ENCODE peak calls at places on chromosomes 13 and 19, in ten cellular contexts. E, O, K, F, U, P, V, T, W and B are unnamed samples.
A peak's percentile ranks its signal among the peaks of the same experiment; 100 is the strongest.

GRCh38 chr19:5166262-5166661 is 174.3 kb downstream of the PTPRS start:
- DNase-seq in E (no peak), O (peak; percentile 29), K (no peak), F (peak; percentile 87), U (no peak), P (no peak), V (peak; percentile 18), T (no peak), W (no peak), B (no peak)

GRCh38 chr19:5908773-5909442 is 4.2 kb downstream of the VMAC start:
- DNase-seq in E (no peak), O (no peak), K (no peak), F (no peak), U (no peak), P (no peak), V (no peak), T (no peak), W (no peak), B (no peak)

GRCh38 chr19:11141937-11142527 is 13.6 kb downstream of the SPC24 start:
- DNase-seq in E (no peak), O (no peak), K (no peak), F (no peak), U (no peak), P (no peak), V (no peak), T (no peak), W (no peak), B (no peak)

GRCh38 chr19:17931532-17932191 is 1.2 kb upstream of the CCDC124 start:
- DNase-seq in E (no peak), O (no peak), K (no peak), F (no peak), U (no peak), P (peak; percentile 19), V (no peak), T (no peak), W (peak; percentile 30), B (no peak)

GRCh38 chr19:36047835-36048234 is 6.2 kb downstream of the THAP8 start:
- DNase-seq in E (no peak), O (no peak), K (no peak), F (no peak), U (no peak), P (no peak), V (no peak), T (no peak), W (no peak), B (no peak)

GRCh38 chr13:58687130-58687529 is 1055.6 kb downstream of the PCDH17 start:
- DNase-seq in E (no peak), O (no peak), K (no peak), F (no peak), U (no peak), P (no peak), V (no peak), T (no peak), W (no peak), B (no peak)

GRCh38 chr19:4374451-4375163 is 25.7 kb downstream of the SH3GL1 start:
- DNase-seq in E (peak; percentile 50), O (peak; percentile 87), K (peak; percentile 74), F (peak; percentile 96), U (no peak), P (no peak), V (peak; percentile 81), T (peak; percentile 55), W (no peak), B (no peak)

GRCh38 chr19:45125975-45126493 is 33.1 kb downstream of the PPP1R37 start:
- DNase-seq in E (peak; percentile 75), O (peak; percentile 42), K (peak; percentile 84), F (peak; percentile 67), U (peak; percentile 48), P (peak; percentile 89), V (peak; percentile 59), T (no peak), W (peak; percentile 4), B (peak; percentile 73)

GRCh38 chr19:5727453-5728050 is 7.1 kb downstream of the CATSPERD start:
- DNase-seq in E (no peak), O (no peak), K (no peak), F (no peak), U (no peak), P (no peak), V (no peak), T (no peak), W (no peak), B (no peak)

GRCh38 chr13:48749144-48749543 is 95.4 kb downstream of the CYSLTR2 start:
- DNase-seq in E (no peak), O (no peak), K (no peak), F (peak; percentile 84), U (no peak), P (no peak), V (peak; percentile 67), T (no peak), W (no peak), B (no peak)

GRCh38 chr13:97892717-97893116 is 60.8 kb upstream of the IPO5 start:
- DNase-seq in E (no peak), O (no peak), K (no peak), F (peak; percentile 86), U (no peak), P (no peak), V (peak; percentile 86), T (no peak), W (no peak), B (no peak)

GRCh38 chr13:20336761-20337160 is 104.6 kb upstream of the GJB6 start:
- DNase-seq in E (no peak), O (no peak), K (no peak), F (no peak), U (no peak), P (no peak), V (no peak), T (no peak), W (no peak), B (no peak)

GRCh38 chr13:98824376-98825160 is 72.1 kb upstream of the SLC15A1 start:
- DNase-seq in E (no peak), O (no peak), K (no peak), F (peak; percentile 53), U (no peak), P (peak; percentile 26), V (peak; percentile 26), T (no peak), W (no peak), B (no peak)

GRCh38 chr19:41927810-41928192 is 448 bp downstream of the ERFL start:
- DNase-seq in E (no peak), O (no peak), K (no peak), F (no peak), U (peak; percentile 35), P (no peak), V (no peak), T (no peak), W (no peak), B (peak; percentile 59)

GRCh38 chr19:46365561-46365960 is 18.7 kb downstream of the PPP5C start:
- DNase-seq in E (no peak), O (no peak), K (no peak), F (no peak), U (no peak), P (no peak), V (no peak), T (no peak), W (no peak), B (no peak)

GRCh38 chr19:44689290-44690130 is 9.4 kb upstream of the CEACAM16 start:
- DNase-seq in E (peak; percentile 89), O (peak; percentile 84), K (peak; percentile 90), F (peak; percentile 68), U (peak; percentile 80), P (peak; percentile 90), V (peak; percentile 52), T (peak; percentile 30), W (peak; percentile 51), B (peak; percentile 77)

GRCh38 chr13:31200636-31200970 is 828 bp downstream of the B3GLCT start:
- DNase-seq in E (peak; percentile 49), O (peak; percentile 76), K (peak; percentile 54), F (no peak), U (peak; percentile 39), P (peak; percentile 39), V (no peak), T (no peak), W (no peak), B (no peak)

GRCh38 chr13:43698009-43698408 is 88.8 kb downstream of the ENOX1 start:
- DNase-seq in E (no peak), O (no peak), K (no peak), F (peak; percentile 6), U (no peak), P (no peak), V (no peak), T (no peak), W (no peak), B (no peak)

GRCh38 chr19:38422405-38422804 is 3.6 kb downstream of the RASGRP4 start:
- DNase-seq in E (no peak), O (no peak), K (no peak), F (no peak), U (no peak), P (no peak), V (no peak), T (no peak), W (no peak), B (no peak)